ENCODE peak calls at places on chromosome 7, in four cellular contexts. B is right lobe of liver, N is BJ, J is endothelial cell. F is an unnamed sample.

GRCh38 chr7:100894860-100895700 is 608 bp downstream of the ACHE start:
- DNase-seq in B (peak), N (no peak), J (peak), F (peak)

GRCh38 chr7:100865971-100866720 is 1.0 kb upstream of the TRIP6 start:
- DNase-seq in B (no peak), N (no peak), J (no peak), F (peak)

GRCh38 chr7:44065431-44066110 is at the start of gene PGAM2:
- DNase-seq in B (peak), N (no peak), J (no peak), F (peak)

GRCh38 chr7:142407939-142408573 is 150.2 kb upstream of the PRSS58 start:
- DNase-seq in B (no peak), N (no peak), J (no peak), F (no peak)

GRCh38 chr7:24381919-24382505 is 98.0 kb downstream of the NPY start:
- DNase-seq in B (no peak), N (no peak), J (no peak), F (no peak)

GRCh38 chr7:22444181-22444966 is 55.6 kb downstream of the STEAP1B start:
- DNase-seq in B (no peak), N (no peak), J (no peak), F (no peak)

GRCh38 chr7:143216151-143216550 is 5.7 kb upstream of the TAS2R40 start:
- DNase-seq in B (no peak), N (no peak), J (no peak), F (no peak)

GRCh38 chr7:79050592-79050991 is 402.9 kb downstream of the MAGI2 start:
- DNase-seq in B (no peak), N (no peak), J (no peak), F (no peak)

GRCh38 chr7:28018446-28018845 is 162.1 kb downstream of the JAZF1 start:
- DNase-seq in B (no peak), N (no peak), J (no peak), F (no peak)

GRCh38 chr7:98265841-98266271 is 13.8 kb upstream of the TECPR1 start:
- DNase-seq in B (no peak), N (no peak), J (no peak), F (no peak)

GRCh38 chr7:22885824-22886255 is 63.2 kb upstream of the TOMM7 start:
- DNase-seq in B (no peak), N (no peak), J (no peak), F (no peak)

GRCh38 chr7:55044791-55045190 is 26.0 kb downstream of the EGFR start:
- DNase-seq in B (no peak), N (no peak), J (no peak), F (no peak)

GRCh38 chr7:28729685-28730084 is 228.4 kb downstream of the TRIL start:
- DNase-seq in B (no peak), N (no peak), J (no peak), F (no peak)

GRCh38 chr7:55130554-55131198 is 111.9 kb downstream of the EGFR start:
- DNase-seq in B (no peak), N (no peak), J (no peak), F (no peak)

GRCh38 chr7:140551334-140552239 is 72.3 kb upstream of the MKRN1 start:
- DNase-seq in B (no peak), N (no peak), J (no peak), F (no peak)

GRCh38 chr7:87216701-87217508 is 2.6 kb downstream of the TMEM243 start:
- DNase-seq in B (no peak), N (no peak), J (no peak), F (no peak)

GRCh38 chr7:7178906-7179305 is 3.4 kb upstream of the C1GALT1 start:
- DNase-seq in B (no peak), N (no peak), J (no peak), F (no peak)

GRCh38 chr7:130071701-130072622 is 1.6 kb downstream of the KLHDC10 start:
- DNase-seq in B (no peak), N (no peak), J (peak), F (peak)

DNA sequence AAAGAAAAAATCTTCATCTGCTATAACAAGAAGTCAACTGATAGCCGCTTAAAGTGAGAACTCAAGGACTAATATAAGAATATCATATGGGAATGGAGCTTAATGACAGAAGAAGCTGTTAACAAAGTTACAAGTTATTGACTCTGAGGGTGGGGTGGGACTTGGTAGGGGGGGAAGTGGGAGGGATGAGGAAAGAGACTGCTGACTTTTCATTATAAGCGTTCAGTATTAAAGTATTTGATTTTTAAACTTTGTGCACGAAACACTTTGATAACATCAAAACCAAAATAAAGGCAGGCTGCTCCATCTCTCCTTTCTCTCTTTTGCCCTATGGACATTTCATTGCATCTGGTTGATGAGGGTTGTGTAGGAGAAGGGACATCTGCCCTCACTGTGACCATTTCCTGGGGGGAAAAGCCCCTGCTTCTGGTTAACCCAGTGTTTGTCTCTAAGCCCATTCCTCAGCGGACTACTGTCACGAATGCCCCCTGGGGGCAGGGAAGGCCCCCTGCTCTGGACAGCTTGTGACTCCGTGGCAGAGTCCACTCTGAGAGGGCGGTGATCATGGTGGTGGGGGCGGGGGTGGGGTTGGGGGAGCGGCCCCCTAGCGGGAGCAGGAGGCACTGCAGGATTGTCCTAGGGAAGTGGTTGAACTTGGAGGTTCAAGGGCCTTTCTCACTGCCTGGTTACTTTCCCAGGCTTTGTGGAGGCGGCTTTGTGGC is 17.4 kb downstream of the SLC13A4 start:
- DNase-seq in B (no peak), N (no peak), J (no peak), F (no peak)
- TF ChIP-seq CTCF in B (no peak), N (peak), J (peak), F (peak)

GRCh38 chr7:1558841-1559625 is 3.0 kb upstream of the TMEM184A start:
- DNase-seq in B (peak), N (no peak), J (no peak), F (peak)

GRCh38 chr7:1559626-1560590 is 3.9 kb upstream of the TMEM184A start:
- DNase-seq in B (peak), N (no peak), J (no peak), F (peak)

GRCh38 chr7:1557771-1558170 is 1.8 kb upstream of the TMEM184A start:
- DNase-seq in B (peak), N (no peak), J (no peak), F (no peak)

GRCh38 chr7:1557006-1557405 is 1.0 kb upstream of the TMEM184A start:
- DNase-seq in B (no peak), N (no peak), J (no peak), F (no peak)

DNA sequence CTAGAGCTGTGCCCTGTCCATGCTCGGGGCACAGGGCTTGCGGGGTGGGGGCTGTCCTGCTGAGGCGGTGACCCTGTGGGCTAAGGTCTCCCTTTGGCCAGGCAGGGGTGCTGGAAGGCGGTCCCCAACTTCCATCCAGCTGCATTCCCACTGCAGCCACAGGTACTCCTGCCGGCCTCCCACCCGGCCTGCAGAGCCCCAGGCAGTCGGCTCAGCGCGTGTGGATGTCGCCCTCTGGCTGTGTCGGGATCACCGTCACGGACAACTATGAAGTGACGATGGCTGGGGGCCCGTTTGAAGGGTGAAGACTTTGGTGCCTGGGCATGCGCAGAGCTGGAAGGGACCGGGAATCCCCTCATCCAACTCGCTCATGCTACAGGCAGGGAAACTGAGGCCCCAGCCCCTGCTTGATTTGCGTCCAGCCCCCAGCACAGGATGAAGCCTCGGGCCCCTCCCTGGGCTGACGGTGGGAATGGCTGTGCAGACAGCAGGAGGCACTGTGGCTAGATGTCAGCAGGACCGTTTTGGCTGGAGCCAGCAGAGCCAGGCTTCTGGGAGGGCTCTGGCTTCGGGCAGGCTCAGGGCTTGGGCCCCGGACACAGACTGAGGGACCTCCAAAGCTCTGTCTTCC is 2.3 kb upstream of the TMEM184A start:
- DNase-seq in B (no peak), N (no peak), J (no peak), F (peak)
- TF ChIP-seq CTCF in B (no peak), N (peak), J (no peak), F (peak)

DNA sequence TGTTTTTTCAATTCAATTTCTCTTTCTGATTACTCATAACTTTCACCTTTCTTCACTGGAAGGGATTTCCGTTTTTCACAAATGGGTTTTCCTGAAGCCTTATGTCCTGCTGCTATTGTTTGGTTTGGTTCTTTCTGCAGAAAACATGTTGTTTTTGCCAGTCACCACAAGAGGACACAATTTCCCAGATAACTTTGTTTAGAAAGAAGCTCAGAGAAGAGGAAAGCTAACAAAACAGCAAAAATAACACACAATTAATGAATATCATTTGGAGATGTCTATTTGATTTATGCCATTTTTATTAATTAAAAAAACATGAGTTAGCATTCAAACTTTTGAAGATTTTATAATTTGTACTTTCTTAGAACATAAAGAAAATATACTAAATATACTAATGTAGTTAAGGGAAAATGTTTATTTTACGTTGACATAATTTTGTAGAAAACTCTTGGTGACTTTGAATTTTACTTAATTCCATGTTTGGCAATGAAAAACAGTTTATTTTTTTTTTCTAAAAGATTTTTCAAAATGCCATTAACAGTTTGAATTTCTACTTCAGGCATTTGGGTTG is 4.7 kb upstream of the TWIST1 start:
- DNase-seq in B (no peak), N (no peak), J (no peak), F (no peak)
- TF ChIP-seq CTCF in B (peak), N (peak), J (peak), F (peak)

DNA sequence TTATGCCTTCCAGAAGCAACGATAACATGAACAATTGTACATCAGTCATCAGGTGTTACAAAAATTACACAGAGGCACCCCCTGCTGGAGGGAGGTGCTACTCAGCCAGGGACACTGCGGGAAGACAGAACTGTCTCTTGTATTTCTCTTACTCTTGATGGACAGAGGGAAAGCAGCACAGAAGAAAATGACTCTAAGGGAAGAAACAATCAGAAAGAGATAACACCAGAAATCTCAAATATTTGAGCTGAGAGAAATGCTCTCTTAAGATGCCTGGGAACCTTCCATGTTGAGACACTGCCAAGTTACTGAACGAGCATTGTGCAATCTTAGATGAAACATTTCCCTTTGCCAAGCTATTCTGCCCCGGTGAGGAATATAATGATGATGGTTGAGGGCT is 227.6 kb upstream of the NPSR1 start:
- DNase-seq in B (no peak), N (peak), J (peak), F (peak)
- TF ChIP-seq CTCF in B (peak), N (peak), J (peak), F (peak)

DNA sequence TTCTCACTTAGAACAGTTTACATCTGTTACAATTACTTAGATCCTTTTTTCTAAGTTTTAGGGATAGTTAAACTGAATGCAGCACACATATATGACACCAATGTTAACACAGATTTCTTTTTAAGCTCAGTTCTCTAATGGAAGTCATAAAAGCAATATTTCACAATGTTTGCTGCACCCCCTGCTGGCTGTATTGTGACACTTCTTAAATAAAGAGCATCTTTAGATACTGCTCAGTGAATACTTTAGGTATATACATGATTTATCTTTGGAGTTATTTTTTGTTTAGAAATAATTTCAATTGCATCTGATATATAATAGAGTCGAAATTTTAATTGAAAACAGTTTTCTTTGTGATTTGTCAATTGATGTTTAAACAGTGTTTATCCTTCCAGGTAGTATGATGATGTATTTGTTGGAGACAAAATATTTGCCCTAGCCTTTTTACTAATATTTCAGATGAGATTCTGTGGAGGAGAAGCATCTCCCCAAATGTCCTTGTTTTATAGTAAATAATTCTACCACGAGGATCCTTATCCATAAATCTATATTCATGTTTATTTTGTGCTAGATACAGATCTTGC is 174.4 kb downstream of the ST7 start:
- DNase-seq in B (no peak), N (peak), J (peak), F (peak)
- TF ChIP-seq CTCF in B (peak), N (peak), J (peak), F (peak)

GRCh38 chr7:13414661-13415105 is 574.8 kb downstream of the ETV1 start:
- DNase-seq in B (no peak), N (no peak), J (no peak), F (no peak)

GRCh38 chr7:13414181-13414580 is 575.3 kb downstream of the ETV1 start:
- DNase-seq in B (no peak), N (no peak), J (no peak), F (no peak)

GRCh38 chr7:13411641-13412040 is 577.8 kb downstream of the ETV1 start:
- DNase-seq in B (no peak), N (no peak), J (no peak), F (no peak)

GRCh38 chr7:13407911-13408310 is 581.6 kb downstream of the ETV1 start:
- DNase-seq in B (no peak), N (no peak), J (no peak), F (no peak)

GRCh38 chr7:13411151-13411550 is 578.3 kb downstream of the ETV1 start:
- DNase-seq in B (no peak), N (no peak), J (no peak), F (no peak)
- TF ChIP-seq CTCF in B (no peak), N (no peak), J (no peak), F (no peak)